ENCODE peak calls at places on chromosomes 5 and 9, in five cellular contexts. One of them, this sample, is unnamed.

GRCh38 chr5:169695919-169696490 is 58.9 kb downstream of the DOCK2 start:
- DNase-seq in right atrium auricular region: no peak
- DNase-seq in pancreas: no peak
- DNase-seq in left ventricle myocardium superior: no peak
- DNase-seq in activated B cell treated with CpG ODN at 0.5 μM for 24 hours: no peak
- DNase-seq in this sample: no peak

GRCh38 chr5:77305222-77305846 is 94.9 kb downstream of the PDE8B start:
- DNase-seq in right atrium auricular region: no peak
- DNase-seq in activated B cell treated with CpG ODN at 0.5 μM for 24 hours: no peak
- DNase-seq in pancreas: no peak
- DNase-seq in left ventricle myocardium superior: no peak
- DNase-seq in this sample: no peak

GRCh38 chr5:167764650-167765289 is 526.7 kb upstream of the WWC1 start:
- DNase-seq in right atrium auricular region: no peak
- DNase-seq in left ventricle myocardium superior: no peak
- DNase-seq in pancreas: no peak
- DNase-seq in activated B cell treated with CpG ODN at 0.5 μM for 24 hours: no peak
- DNase-seq in this sample: no peak

GRCh38 chr5:93586948-93587918 is 4.2 kb downstream of the NR2F1 start:
- DNase-seq in pancreas: no peak
- DNase-seq in activated B cell treated with CpG ODN at 0.5 μM for 24 hours: no peak
- DNase-seq in left ventricle myocardium superior: no peak
- DNase-seq in right atrium auricular region: no peak
- DNase-seq in this sample: no peak

GRCh38 chr9:135951889-135952663 is 9.1 kb downstream of the UBAC1 start:
- DNase-seq in right atrium auricular region: no peak
- DNase-seq in pancreas: no peak
- DNase-seq in activated B cell treated with CpG ODN at 0.5 μM for 24 hours: no peak
- DNase-seq in left ventricle myocardium superior: no peak
- DNase-seq in this sample: no peak

GRCh38 chr5:1368756-1369155 is 23.9 kb upstream of the CLPTM1L start:
- DNase-seq in left ventricle myocardium superior: no peak
- DNase-seq in right atrium auricular region: no peak
- DNase-seq in activated B cell treated with CpG ODN at 0.5 μM for 24 hours: no peak
- DNase-seq in pancreas: no peak
- DNase-seq in this sample: no peak

GRCh38 chr5:395921-396714 is 46.9 kb upstream of the EXOC3 start:
- DNase-seq in left ventricle myocardium superior: no peak
- DNase-seq in right atrium auricular region: no peak
- DNase-seq in pancreas: no peak
- DNase-seq in activated B cell treated with CpG ODN at 0.5 μM for 24 hours: no peak
- DNase-seq in this sample: no peak

GRCh38 chr9:72041775-72042194 is 18.6 kb downstream of the C9orf57 start:
- DNase-seq in pancreas: peak; percentile 20
- DNase-seq in left ventricle myocardium superior: peak; percentile 73
- DNase-seq in activated B cell treated with CpG ODN at 0.5 μM for 24 hours: no peak
- DNase-seq in right atrium auricular region: peak; percentile 62
- DNase-seq in this sample: no peak

GRCh38 chr9:86175743-86176456 is 76.5 kb upstream of the GOLM1 start:
- DNase-seq in right atrium auricular region: peak; percentile 16
- DNase-seq in pancreas: no peak
- DNase-seq in left ventricle myocardium superior: no peak
- DNase-seq in activated B cell treated with CpG ODN at 0.5 μM for 24 hours: no peak
- DNase-seq in this sample: no peak

GRCh38 chr5:96280946-96281393 is 152.1 kb downstream of the PCSK1 start:
- DNase-seq in right atrium auricular region: no peak
- DNase-seq in activated B cell treated with CpG ODN at 0.5 μM for 24 hours: no peak
- DNase-seq in left ventricle myocardium superior: no peak
- DNase-seq in pancreas: no peak
- DNase-seq in this sample: no peak

GRCh38 chr5:89213584-89213983 is 330.6 kb upstream of the MEF2C start:
- DNase-seq in right atrium auricular region: no peak
- DNase-seq in activated B cell treated with CpG ODN at 0.5 μM for 24 hours: no peak
- DNase-seq in pancreas: peak; percentile 15
- DNase-seq in left ventricle myocardium superior: peak; percentile 32
- DNase-seq in this sample: no peak

GRCh38 chr9:70073193-70073592 is 29.5 kb downstream of the MAMDC2 start:
- DNase-seq in left ventricle myocardium superior: no peak
- DNase-seq in activated B cell treated with CpG ODN at 0.5 μM for 24 hours: no peak
- DNase-seq in pancreas: no peak
- DNase-seq in right atrium auricular region: no peak
- DNase-seq in this sample: no peak

GRCh38 chr5:148697177-148697820 is 43.0 kb upstream of the HTR4 start:
- DNase-seq in activated B cell treated with CpG ODN at 0.5 μM for 24 hours: no peak
- DNase-seq in pancreas: no peak
- DNase-seq in left ventricle myocardium superior: no peak
- DNase-seq in right atrium auricular region: peak; percentile 66
- DNase-seq in this sample: no peak

GRCh38 chr5:66307647-66308257 is 163.7 kb downstream of the SREK1 start:
- DNase-seq in right atrium auricular region: no peak
- DNase-seq in pancreas: no peak
- DNase-seq in activated B cell treated with CpG ODN at 0.5 μM for 24 hours: no peak
- DNase-seq in left ventricle myocardium superior: no peak
- DNase-seq in this sample: peak; percentile 20

GRCh38 chr9:120627073-120627472 is 47.1 kb upstream of the CDK5RAP2 start:
- DNase-seq in left ventricle myocardium superior: no peak
- DNase-seq in pancreas: no peak
- DNase-seq in right atrium auricular region: no peak
- DNase-seq in activated B cell treated with CpG ODN at 0.5 μM for 24 hours: no peak
- DNase-seq in this sample: no peak

GRCh38 chr9:135693265-135693664 is 6.0 kb downstream of the SOHLH1 start:
- DNase-seq in right atrium auricular region: no peak
- DNase-seq in pancreas: no peak
- DNase-seq in left ventricle myocardium superior: no peak
- DNase-seq in activated B cell treated with CpG ODN at 0.5 μM for 24 hours: no peak
- DNase-seq in this sample: no peak

GRCh38 chr5:169413416-169413815 is 112.5 kb upstream of the SLIT3 start:
- DNase-seq in activated B cell treated with CpG ODN at 0.5 μM for 24 hours: no peak
- DNase-seq in left ventricle myocardium superior: no peak
- DNase-seq in pancreas: no peak
- DNase-seq in right atrium auricular region: no peak
- DNase-seq in this sample: no peak

GRCh38 chr9:84858373-84858772 is 188.8 kb downstream of the NTRK2 start:
- DNase-seq in left ventricle myocardium superior: peak; percentile 47
- DNase-seq in activated B cell treated with CpG ODN at 0.5 μM for 24 hours: no peak
- DNase-seq in pancreas: no peak
- DNase-seq in right atrium auricular region: no peak
- DNase-seq in this sample: no peak

GRCh38 chr9:86036555-86036954 is 62.8 kb downstream of the GOLM1 start:
- DNase-seq in pancreas: no peak
- DNase-seq in activated B cell treated with CpG ODN at 0.5 μM for 24 hours: no peak
- DNase-seq in left ventricle myocardium superior: no peak
- DNase-seq in right atrium auricular region: no peak
- DNase-seq in this sample: no peak

GRCh38 chr9:130927995-130928900 is 10.8 kb downstream of the FIBCD1 start:
- DNase-seq in right atrium auricular region: no peak
- DNase-seq in left ventricle myocardium superior: peak; percentile 78
- DNase-seq in activated B cell treated with CpG ODN at 0.5 μM for 24 hours: no peak
- DNase-seq in pancreas: peak; percentile 87
- DNase-seq in this sample: no peak

GRCh38 chr9:72960446-72960845 is 7.6 kb upstream of the ALDH1A1 start:
- DNase-seq in left ventricle myocardium superior: no peak
- DNase-seq in pancreas: no peak
- DNase-seq in right atrium auricular region: no peak
- DNase-seq in activated B cell treated with CpG ODN at 0.5 μM for 24 hours: no peak
- DNase-seq in this sample: no peak

GRCh38 chr5:159184858-159185381 is 24.4 kb downstream of the RNF145 start:
- DNase-seq in left ventricle myocardium superior: no peak
- DNase-seq in pancreas: no peak
- DNase-seq in right atrium auricular region: no peak
- DNase-seq in activated B cell treated with CpG ODN at 0.5 μM for 24 hours: no peak
- DNase-seq in this sample: no peak

This sample was measured in iPS DF 19.7.